ENCODE peak calls at places on chromosomes 11 and 22, in seven cellular contexts. P, L, T, W, M, G and A are unnamed samples. For H3K27me3, the result is how much of the 10 kb centered on the place peaks cover.

GRCh38 chr11:16945671-16946469 is 68.3 kb downstream of the PLEKHA7 start:
- DNase-seq in P (peak), L (peak), T (peak), W (peak), M (peak), G (peak), A (no peak)

GRCh38 chr11:66188580-66188979 is 79.9 kb upstream of the RAB1B start:
- DNase-seq in P (no peak), L (no peak), T (no peak), W (no peak), M (no peak), G (no peak), A (no peak)

GRCh38 chr11:44928807-44929206 is 21.9 kb downstream of the TP53I11 start:
- DNase-seq in P (no peak), L (no peak), T (no peak), W (no peak), M (no peak), G (no peak), A (no peak)

GRCh38 chr11:70577258-70577603 is 178.9 kb downstream of the CTTN start:
- DNase-seq in P (no peak), L (no peak), T (no peak), W (no peak), M (no peak), G (no peak), A (no peak)

GRCh38 chr11:118938491-118939411 is 13.0 kb upstream of the BCL9L start:
- DNase-seq in P (no peak), L (no peak), T (peak), W (no peak), M (peak), G (peak), A (no peak)

GRCh38 chr22:37746366-37747089 is 49.7 kb downstream of the TRIOBP start:
- DNase-seq in P (no peak), L (no peak), T (no peak), W (no peak), M (no peak), G (no peak), A (no peak)

GRCh38 chr11:65295001-65295400 is 19.7 kb upstream of the CDC42EP2 start:
- DNase-seq in P (no peak), L (no peak), T (no peak), W (no peak), M (no peak), G (no peak), A (no peak)

GRCh38 chr22:38938221-38938620 is 19.2 kb upstream of the APOBEC3A start:
- DNase-seq in P (no peak), L (no peak), T (no peak), W (no peak), M (no peak), G (no peak), A (no peak)

GRCh38 chr22:40212126-40212525 is 34.4 kb downstream of the TNRC6B start:
- DNase-seq in P (peak), L (no peak), T (peak), W (no peak), M (no peak), G (no peak), A (no peak)

GRCh38 chr22:40206561-40206960 is 28.8 kb downstream of the TNRC6B start:
- DNase-seq in P (peak), L (no peak), T (no peak), W (no peak), M (no peak), G (no peak), A (no peak)

GRCh38 chr22:40211481-40212052 is 33.8 kb downstream of the TNRC6B start:
- DNase-seq in P (peak), L (no peak), T (no peak), W (no peak), M (no peak), G (no peak), A (no peak)

GRCh38 chr22:40210814-40211213 is 33.1 kb downstream of the TNRC6B start:
- DNase-seq in P (peak), L (no peak), T (no peak), W (no peak), M (no peak), G (no peak), A (no peak)

GRCh38 chr22:40209945-40210485 is 32.3 kb downstream of the TNRC6B start:
- DNase-seq in P (peak), L (no peak), T (no peak), W (no peak), M (no peak), G (no peak), A (no peak)
- H3K27ac ChIP-seq in P (no peak), L (no peak), T (no peak), W (no peak), M (no peak), G (no peak), A (no peak)

DNA sequence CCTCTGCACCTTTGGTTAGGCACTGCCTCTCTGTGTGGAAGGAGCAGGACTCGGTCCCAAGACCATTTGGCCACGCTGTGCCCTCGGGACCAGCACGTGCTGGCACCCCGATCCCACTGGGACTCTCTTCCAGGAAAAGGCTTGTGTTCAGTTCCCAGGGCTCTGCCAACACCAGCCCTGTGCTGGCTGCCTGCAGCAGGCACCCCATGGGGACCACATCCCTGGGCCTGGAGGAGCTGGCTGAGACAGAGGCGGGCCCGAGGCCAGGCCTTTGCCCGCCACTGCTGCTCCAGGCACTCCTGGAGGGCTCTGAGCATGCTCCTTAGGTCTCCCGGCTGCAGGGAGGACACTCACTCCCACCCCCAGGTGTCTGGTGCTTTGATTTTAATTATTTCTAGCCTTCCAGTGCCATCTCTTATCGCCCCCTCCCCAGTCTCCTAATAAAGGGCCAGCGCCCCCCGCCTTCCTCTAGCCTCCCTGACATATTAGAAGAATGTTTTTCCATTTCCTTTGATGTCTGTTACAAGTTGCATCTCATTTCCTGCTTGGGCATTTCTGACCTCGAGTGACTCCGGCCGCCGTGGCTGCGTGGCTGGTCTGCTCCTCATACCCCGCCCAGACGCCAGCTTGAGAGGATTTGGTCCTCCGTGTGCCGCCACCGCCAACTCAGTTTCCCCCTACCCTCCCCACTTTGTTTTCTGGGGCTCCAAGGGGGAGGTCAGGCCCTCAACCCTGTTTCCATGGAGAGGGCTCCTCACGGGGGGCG is 14.4 kb downstream of the CDKN1C start:
- DNase-seq in P (no peak), L (no peak), T (no peak), W (no peak), M (no peak), G (no peak), A (no peak)
- H3K27me3 ChIP-seq in P (under half), L (under half), T (under half), W (under half), M (under half), G (under half), A (under half)

GRCh38 chr11:123061403-123062157 is at the start of gene HSPA8:
- DNase-seq in P (peak), L (peak), T (peak), W (peak), M (no peak), G (peak), A (peak)
- TF ChIP-seq POLR2A in P (peak), L (peak), T (peak), W (peak), M (peak), G (peak), A (peak)

GRCh38 chr11:103682318-103683184 is 353.9 kb upstream of the DDI1 start:
- DNase-seq in P (peak), L (peak), T (peak), W (peak), M (peak), G (peak), A (peak)
- H3K27ac ChIP-seq in P (no peak), L (no peak), T (no peak), W (peak), M (no peak), G (no peak), A (no peak)

GRCh38 chr11:78744202-78744601 is 169.5 kb upstream of the NARS2 start:
- DNase-seq in P (no peak), L (no peak), T (no peak), W (no peak), M (no peak), G (no peak), A (no peak)

GRCh38 chr11:78753297-78753696 is 178.6 kb upstream of the NARS2 start:
- DNase-seq in P (no peak), L (no peak), T (no peak), W (no peak), M (no peak), G (no peak), A (no peak)

GRCh38 chr11:78752528-78752927 is 177.9 kb upstream of the NARS2 start:
- DNase-seq in P (no peak), L (no peak), T (no peak), W (no peak), M (no peak), G (no peak), A (no peak)

GRCh38 chr11:78744949-78745348 is 170.3 kb upstream of the NARS2 start:
- DNase-seq in P (no peak), L (no peak), T (no peak), W (no peak), M (no peak), G (no peak), A (no peak)

DNA sequence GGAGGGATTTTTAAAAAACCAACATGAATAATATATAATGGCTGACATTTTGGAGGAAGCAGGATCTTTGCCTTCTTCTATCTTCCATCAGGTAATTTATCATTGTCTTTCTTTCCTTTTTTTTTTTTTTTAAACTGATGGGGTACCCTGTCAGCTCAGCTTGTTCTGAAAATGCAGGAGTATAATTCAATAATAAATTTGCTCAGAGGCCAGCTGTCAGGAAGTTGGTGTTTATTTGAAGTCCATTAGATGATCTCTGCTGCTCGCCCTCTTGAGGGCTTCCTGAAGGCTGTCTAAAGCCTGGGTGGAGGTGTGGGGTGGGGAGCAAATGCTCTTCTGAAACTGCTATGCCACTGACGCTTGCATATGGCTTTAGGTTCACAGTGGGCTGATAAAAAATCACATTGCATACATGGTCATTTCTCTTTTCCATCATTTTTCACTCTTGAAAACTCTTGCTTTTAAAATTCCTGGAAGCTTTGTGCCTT is 174.6 kb upstream of the NARS2 start:
- DNase-seq in P (no peak), L (no peak), T (no peak), W (no peak), M (no peak), G (no peak), A (no peak)
- H3K27me3 ChIP-seq in P (under half), L (under half), T (under half), W (under half), M (under half), G (under half), A (under half)

GRCh38 chr11:100970273-100971164 is 159.1 kb downstream of the PGR start:
- DNase-seq in P (no peak), L (no peak), T (no peak), W (no peak), M (no peak), G (no peak), A (no peak)
- TF ChIP-seq POLR2A in P (no peak), L (no peak), T (no peak), W (no peak), M (no peak), G (no peak), A (no peak)